ENCODE peak calls at places on chromosomes 4 and X, in six cellular contexts. E is iris pigment epithelial cell, N is SIG-M5, T is PC-3, J is T follicular helper cell, X is RPMI7951. Y is an unnamed sample.

GRCh38 chrX:122504026-122504425 is 680.1 kb upstream of the GRIA3 start:
- DNase-seq in E (no peak), J (no peak), T (peak), N (no peak), X (no peak), Y (peak)

GRCh38 chr4:28675582-28675981 is 1814.9 kb downstream of the STIM2 start:
- DNase-seq in N (no peak), E (peak), T (peak), J (no peak), X (no peak), Y (peak)

GRCh38 chr4:148443550-148444295 is 1.5 kb upstream of the NR3C2 start:
- DNase-seq in N (no peak), J (peak), T (peak), E (peak), X (no peak), Y (peak)

GRCh38 chr4:103150677-103151076 is 47.5 kb downstream of the CENPE start:
- DNase-seq in E (peak), J (no peak), N (no peak), X (peak), T (peak), Y (peak)

GRCh38 chr4:85952982-85953650 is 406.7 kb downstream of the MAPK10 start:
- DNase-seq in J (no peak), N (no peak), E (no peak), T (no peak), X (peak), Y (no peak)

GRCh38 chrX:50067435-50068292 is 133.1 kb downstream of the AKAP4 start:
- DNase-seq in E (peak), J (no peak), N (no peak), X (no peak), T (no peak), Y (peak)

GRCh38 chr4:90951037-90951436 is 823.8 kb downstream of the CCSER1 start:
- DNase-seq in E (peak), J (no peak), T (peak), X (no peak), N (no peak), Y (peak)

GRCh38 chr4:95204873-95205272 is 343.9 kb downstream of the UNC5C start:
- DNase-seq in X (no peak), T (peak), J (no peak), N (no peak), E (no peak), Y (no peak)

GRCh38 chr4:85166318-85166717 is 199.8 kb upstream of the WDFY3 start:
- DNase-seq in E (no peak), X (no peak), T (peak), N (no peak), J (no peak), Y (no peak)

GRCh38 chrX:154477891-154478477 is 1.1 kb downstream of the LAGE3 start:
- DNase-seq in X (no peak), J (no peak), N (no peak), E (no peak), T (no peak), Y (no peak)

GRCh38 chr4:14719053-14719452 is 283.2 kb upstream of the CPEB2 start:
- DNase-seq in J (no peak), T (peak), X (peak), E (peak), N (no peak), Y (peak)

Y was measured in epithelial cell of esophagus.